ENCODE peak calls at places on chromosomes 11 and 22, in four cellular contexts. U is K562, M is kidney epithelial cell, Z is ovary. C is an unnamed sample.
A peak's percentile ranks its signal among the peaks of the same experiment; 100 is the strongest.

GRCh38 chr22:38758276-38758945 is 2.6 kb upstream of the SUN2 start:
- DNase-seq in U (peak; percentile 20), M (no peak), Z (no peak), C (no peak)

GRCh38 chr11:1682225-1682901 is 14.6 kb upstream of the KRTAP5-6 start:
- DNase-seq in U (no peak), M (no peak), Z (peak; percentile 11), C (no peak)

GRCh38 chr11:73766763-73767162 is 5.9 kb upstream of the RAB6A start:
- DNase-seq in U (no peak), M (no peak), Z (no peak), C (no peak)

GRCh38 chr11:2751523-2752203 is 51.9 kb upstream of the KCNQ1OT1 start:
- DNase-seq in U (no peak), M (no peak), Z (no peak), C (no peak)

GRCh38 chr22:19516378-19517170 is 7.6 kb downstream of the CLDN5 start:
- DNase-seq in U (no peak), M (no peak), Z (no peak), C (no peak)

GRCh38 chr11:100434821-100435641 is 252.1 kb upstream of the ARHGAP42 start:
- DNase-seq in U (no peak), M (no peak), Z (no peak), C (no peak)

GRCh38 chr22:43136255-43136654 is 6.9 kb downstream of the MCAT start:
- DNase-seq in U (peak; percentile 29), M (no peak), Z (no peak), C (no peak)

GRCh38 chr22:24583221-24583971 is 9.5 kb downstream of the LRRC75B start:
- DNase-seq in U (no peak), M (no peak), Z (no peak), C (no peak)

GRCh38 chr11:60887531-60887930 is 18.9 kb downstream of the PRPF19 start:
- DNase-seq in U (peak; percentile 74), M (no peak), Z (no peak), C (no peak)

GRCh38 chr22:23556026-23556620 is 24.0 kb downstream of the IGLL1 start:
- DNase-seq in U (no peak), M (no peak), Z (no peak), C (no peak)

GRCh38 chr11:43735931-43736330 is 55.4 kb downstream of the HSD17B12 start:
- DNase-seq in U (no peak), M (no peak), Z (no peak), C (no peak)

GRCh38 chr11:7964873-7965272 is 374 bp downstream of the NLRP10 start:
- DNase-seq in U (no peak), M (no peak), Z (no peak), C (peak; percentile 52)

GRCh38 chr22:42680648-42681047 is 31.5 kb upstream of the CYB5R3 start:
- DNase-seq in U (peak; percentile 24), M (peak; percentile 87), Z (no peak), C (peak; percentile 84)

GRCh38 chr11:73194593-73194992 is 23.5 kb upstream of the P2RY2 start:
- DNase-seq in U (no peak), M (no peak), Z (no peak), C (no peak)

GRCh38 chr11:85718126-85718943 is 32.3 kb upstream of the CCDC89 start:
- DNase-seq in U (no peak), M (no peak), Z (no peak), C (no peak)

GRCh38 chr11:100574894-100575769 is 112.0 kb upstream of the ARHGAP42 start:
- DNase-seq in U (peak; percentile 14), M (no peak), Z (no peak), C (no peak)

GRCh38 chr11:10655931-10656576 is 37.5 kb downstream of the IRAG1 start:
- DNase-seq in U (no peak), M (no peak), Z (no peak), C (no peak)

GRCh38 chr11:10659339-10660216 is 34.0 kb downstream of the IRAG1 start:
- DNase-seq in U (peak; percentile 89), M (peak; percentile 80), Z (peak; percentile 58), C (peak; percentile 91)

GRCh38 chr11:10655227-10655626 is 38.3 kb downstream of the IRAG1 start:
- DNase-seq in U (no peak), M (no peak), Z (no peak), C (no peak)

GRCh38 chr11:10658621-10659338 is 34.8 kb downstream of the IRAG1 start:
- DNase-seq in U (no peak), M (no peak), Z (no peak), C (no peak)

GRCh38 chr11:10657308-10658271 is 36.0 kb downstream of the IRAG1 start:
- DNase-seq in U (peak; percentile 76), M (peak; percentile 29), Z (no peak), C (peak; percentile 69)
- H3K4me3 ChIP-seq in U (no peak overlapping the region), M (no peak overlapping the region), Z (no peak overlapping the region), C (no peak overlapping the region)

GRCh38 chr11:57321996-57322880 is 2.5 kb downstream of the TNKS1BP1 start:
- DNase-seq in U (peak; percentile 85), M (peak; percentile 91), Z (peak; percentile 95), C (peak; percentile 93)
- H3K4me3 ChIP-seq in U (peak overlapping the region; percentile 18), M (peak overlapping the region; percentile 40), Z (peak overlapping the region; percentile 63), C (peak overlapping the region; percentile 94)

GRCh38 chr22:50612715-50613221 is 12.2 kb downstream of the MAPK8IP2 start:
- DNase-seq in U (peak; percentile 48), M (no peak), Z (no peak), C (no peak)
- H3K4me3 ChIP-seq in U (no peak overlapping the region), M (no peak overlapping the region), Z (no peak overlapping the region), C (no peak overlapping the region)

DNA sequence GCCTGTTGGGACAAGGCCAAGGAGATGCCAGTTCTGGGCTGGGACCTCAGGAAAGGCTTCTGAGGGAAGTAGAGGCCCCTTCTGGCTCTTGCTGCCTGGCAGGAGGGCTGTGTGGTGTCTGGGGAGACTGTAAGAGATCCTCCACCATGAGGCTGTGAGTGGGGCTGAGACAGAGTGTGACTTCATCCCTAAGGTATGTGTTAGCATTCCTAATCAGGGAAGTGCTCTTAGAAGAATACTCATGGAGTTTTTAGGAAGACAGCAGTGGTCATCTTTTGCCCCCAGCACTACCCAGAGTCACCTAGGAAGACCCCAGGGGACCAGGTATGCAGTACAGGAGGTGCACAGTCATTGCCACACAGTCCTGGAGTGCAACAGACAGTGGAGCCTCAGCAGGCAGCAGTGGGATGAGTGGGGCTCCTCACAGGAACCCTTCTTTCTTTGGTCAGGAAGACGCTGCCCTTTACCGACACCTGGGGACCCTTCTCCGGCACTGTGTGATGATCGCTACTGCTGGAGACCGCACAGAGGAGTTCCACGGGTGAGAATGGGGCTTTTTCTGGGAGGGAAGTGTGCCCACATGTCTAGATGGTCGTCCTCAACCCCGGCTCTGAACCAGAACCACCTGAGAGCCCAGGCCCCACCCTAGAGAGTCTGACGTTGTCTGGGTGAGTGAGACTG is 2.8 kb downstream of the RIC8A start:
- DNase-seq in U (no peak), M (peak; percentile 53), Z (peak; percentile 17), C (peak; percentile 32)
- H3K4me3 ChIP-seq in U (peak overlapping the region; percentile 96), M (peak overlapping the region; percentile 90), Z (no peak overlapping the region), C (peak overlapping the region; percentile 99)

DNA sequence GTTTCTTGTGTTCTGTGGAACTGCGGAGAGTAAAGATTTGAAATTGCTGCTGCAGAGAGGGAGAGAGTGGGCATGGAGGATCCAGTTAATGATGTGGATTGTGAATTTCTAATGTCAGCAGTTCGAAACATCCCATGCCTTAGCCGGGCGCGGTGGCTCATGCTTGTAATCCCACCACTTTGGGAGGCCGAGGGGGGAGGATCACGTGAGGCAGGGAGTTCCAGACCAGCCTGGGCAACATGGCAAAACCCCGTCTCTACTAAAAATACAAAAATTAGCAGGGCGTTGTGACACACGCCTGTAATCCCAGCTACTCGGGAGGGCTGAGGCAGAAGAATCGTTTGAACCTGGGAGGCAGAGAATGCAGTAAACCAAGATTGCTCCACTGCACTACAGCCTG is 1.1 kb upstream of the CAVIN3 start:
- DNase-seq in U (no peak), M (no peak), Z (no peak), C (no peak)
- H3K4me3 ChIP-seq in U (no peak overlapping the region), M (no peak overlapping the region), Z (no peak overlapping the region), C (peak overlapping the region; percentile 69)

C was measured in skeletal muscle cell.